ENCODE peak calls at places on chromosomes 5 and 9, in four cellular contexts. M, E, F and Y are unnamed samples.

GRCh38 chr5:140182803-140183367 is 7.9 kb downstream of the CYSTM1 start:
- DNase-seq in M (no peak), E (no peak), F (peak; percentile 44), Y (no peak)

GRCh38 chr5:139271201-139272027 is 22.1 kb upstream of the MATR3 start:
- DNase-seq in M (no peak), E (peak; percentile 74), F (peak; percentile 42), Y (no peak)

GRCh38 chr5:31113101-31113500 is 80.4 kb upstream of the CDH6 start:
- DNase-seq in M (no peak), E (no peak), F (no peak), Y (no peak)

GRCh38 chr9:124040935-124041816 is 29.6 kb downstream of the LHX2 start:
- DNase-seq in M (no peak), E (no peak), F (peak; percentile 84), Y (peak; percentile 17)

GRCh38 chr9:104780796-104781395 is 17.0 kb downstream of the NIPSNAP3B start:
- DNase-seq in M (peak; percentile 16), E (no peak), F (no peak), Y (no peak)

GRCh38 chr5:60494144-60494543 is 205.8 kb downstream of the DEPDC1B start:
- DNase-seq in M (no peak), E (no peak), F (no peak), Y (no peak)

GRCh38 chr5:55691265-55692105 is 20.6 kb downstream of the SLC38A9 start:
- DNase-seq in M (peak; percentile 33), E (peak; percentile 63), F (peak; percentile 18), Y (peak; percentile 60)

GRCh38 chr9:120889606-120890396 is 12.8 kb upstream of the PHF19 start:
- DNase-seq in M (no peak), E (no peak), F (no peak), Y (no peak)

GRCh38 chr5:150801117-150801927 is 22.8 kb downstream of the SMIM3 start:
- DNase-seq in M (peak; percentile 51), E (peak; percentile 62), F (peak; percentile 53), Y (peak; percentile 87)

GRCh38 chr9:20037699-20038098 is 248.9 kb upstream of the SLC24A2 start:
- DNase-seq in M (no peak), E (no peak), F (no peak), Y (no peak)

GRCh38 chr5:96893342-96893741 is 17.0 kb downstream of the ERAP2 start:
- DNase-seq in M (no peak), E (no peak), F (no peak), Y (no peak)

DNA sequence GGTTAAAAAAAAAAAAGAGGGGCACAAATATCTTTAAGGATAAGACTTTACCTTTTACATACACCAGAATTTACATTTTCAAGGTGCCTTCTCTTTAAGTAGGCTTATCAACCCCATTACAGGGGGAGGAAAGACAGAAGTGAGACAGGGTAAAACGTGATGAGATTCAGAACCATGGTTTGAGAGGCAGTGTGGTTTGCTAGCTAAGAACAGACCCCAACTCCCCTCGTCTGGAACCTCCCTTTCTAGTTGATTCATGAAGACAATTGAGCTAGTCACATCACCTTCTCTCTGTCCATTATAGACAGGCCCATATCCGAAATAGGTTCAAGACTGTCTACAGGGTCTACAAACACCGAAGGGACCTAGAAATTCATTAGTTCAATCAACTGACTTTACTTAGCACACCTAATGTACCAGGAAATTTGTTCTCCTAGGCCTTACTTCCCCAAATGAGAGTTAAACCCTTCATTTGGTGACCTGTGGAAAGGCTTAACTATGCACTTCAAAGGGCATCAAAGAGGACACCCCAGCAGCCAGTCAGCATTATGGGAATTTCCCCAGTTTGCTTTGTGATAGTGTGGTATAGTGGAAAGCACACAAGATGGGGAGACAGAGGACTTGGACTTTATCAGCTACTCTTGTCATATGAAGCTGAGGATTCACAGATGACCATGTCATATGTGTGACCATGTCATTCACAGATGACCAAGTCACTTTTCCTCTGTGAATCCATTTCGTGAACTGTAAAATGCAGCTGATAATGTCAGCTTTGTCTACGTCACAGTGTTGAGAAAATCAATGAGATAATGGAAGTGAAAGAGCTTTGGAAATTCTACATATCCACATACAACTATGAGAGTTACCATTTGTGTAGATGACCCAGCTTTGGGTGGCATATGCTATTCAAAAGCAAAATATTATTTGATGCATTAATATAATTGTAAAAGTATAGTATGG is 40.2 kb upstream of the CYFIP2 start:
- DNase-seq in M (no peak), E (no peak), F (no peak), Y (no peak)
- TF ChIP-seq TCF7L2 in M (no peak), E (no peak), F (no peak), Y (no peak)

GRCh38 chr5:163565492-163565891 is 60.1 kb downstream of the MAT2B start:
- DNase-seq in M (no peak), E (no peak), F (no peak), Y (no peak)
- H3K27me3 ChIP-seq in M (peaks cover 40% of the 10 kb centered on the region), E (no peaks in the 10 kb centered on the region), F (peaks cover 8% of the 10 kb centered on the region), Y (peaks cover 33% of the 10 kb centered on the region)

DNA sequence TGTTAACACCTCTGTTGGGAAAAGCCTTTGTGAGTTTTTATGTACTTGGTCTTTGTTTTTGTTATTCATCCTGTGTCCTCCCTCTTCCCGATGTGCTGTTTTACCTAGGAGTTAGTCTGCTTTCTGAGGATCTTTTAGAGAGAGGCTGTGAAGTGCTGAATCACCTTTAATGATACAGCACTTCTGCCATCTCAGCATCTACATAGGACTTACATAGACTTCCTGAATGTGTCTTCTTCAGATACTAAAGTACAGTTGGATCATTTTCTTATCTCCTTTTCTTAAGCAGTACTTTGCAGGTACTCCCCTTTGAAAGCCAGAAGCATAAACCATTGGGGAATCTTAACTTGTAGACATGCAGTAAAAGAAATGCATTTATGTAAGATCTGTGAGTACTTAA is 31.5 kb downstream of the OTULIN start:
- DNase-seq in M (no peak), E (no peak), F (peak; percentile 69), Y (no peak)
- H3K36me3 ChIP-seq in M (peaks cover 10% of the 10 kb centered on the region), E (peaks cover 86% of the 10 kb centered on the region), F (peaks cover 92% of the 10 kb centered on the region), Y (peaks cover 13% of the 10 kb centered on the region)

GRCh38 chr9:72476100-72476499 is 45.3 kb upstream of the TMC1 start:
- DNase-seq in M (no peak), E (no peak), F (no peak), Y (no peak)

GRCh38 chr9:72477862-72478564 is 43.4 kb upstream of the TMC1 start:
- DNase-seq in M (peak; percentile 86), E (peak; percentile 86), F (peak; percentile 43), Y (peak; percentile 58)

GRCh38 chr9:72478993-72479392 is 42.4 kb upstream of the TMC1 start:
- DNase-seq in M (no peak), E (no peak), F (no peak), Y (no peak)

GRCh38 chr9:72474676-72475075 is 46.7 kb upstream of the TMC1 start:
- DNase-seq in M (no peak), E (no peak), F (no peak), Y (no peak)

DNA sequence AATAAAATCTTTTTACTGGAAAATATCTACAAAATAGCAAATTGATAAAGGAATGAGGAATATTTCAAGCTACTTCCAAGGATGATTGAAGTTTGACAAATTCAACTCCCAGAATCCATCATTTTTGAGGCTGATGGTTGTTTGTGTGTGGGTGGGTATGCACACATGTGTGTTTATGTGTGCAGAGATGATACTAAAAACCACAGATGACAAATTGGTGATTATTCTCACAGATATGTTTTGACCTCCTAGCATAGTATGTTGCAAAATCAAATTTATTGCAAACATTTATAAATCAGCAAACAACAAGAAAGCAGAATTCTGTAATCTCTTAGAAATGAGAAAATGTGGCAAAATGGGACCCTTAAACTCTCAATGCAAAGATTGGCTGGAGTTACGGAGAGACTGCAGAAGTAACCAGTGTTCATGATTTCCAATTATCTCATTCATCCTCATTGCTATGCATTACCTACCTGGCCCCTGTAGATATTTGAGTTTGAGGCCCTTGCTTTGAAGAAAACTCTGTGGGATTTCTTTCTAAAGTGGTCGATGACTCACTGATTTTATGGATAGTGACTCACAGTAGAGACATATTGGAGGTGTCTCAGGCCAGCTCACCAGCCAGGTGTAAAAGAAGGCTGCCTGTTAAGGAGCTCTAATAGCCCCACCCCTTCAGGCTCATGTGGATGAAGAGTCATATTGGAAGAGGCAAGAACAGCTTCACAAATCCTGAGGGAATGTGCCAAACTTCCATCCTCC is 44.6 kb upstream of the TMC1 start:
- DNase-seq in M (peak; percentile 98), E (peak; percentile 63), F (peak; percentile 34), Y (peak; percentile 79)
- TF ChIP-seq TCF7L2 in M (peak; percentile 97), E (no peak), F (no peak), Y (peak; percentile 80)

GRCh38 chr5:136199408-136199807 is 6.4 kb upstream of the SMIM32 start:
- DNase-seq in M (no peak), E (no peak), F (no peak), Y (no peak)
- H3K27me3 ChIP-seq in M (no peaks in the 10 kb centered on the region), E (no peaks in the 10 kb centered on the region), F (peaks cover 2% of the 10 kb centered on the region), Y (no peaks in the 10 kb centered on the region)

GRCh38 chr5:456351-457194 is 13.6 kb downstream of the EXOC3 start:
- DNase-seq in M (no peak), E (no peak), F (no peak), Y (no peak)

GRCh38 chr5:453725-454481 is 10.9 kb downstream of the EXOC3 start:
- DNase-seq in M (no peak), E (no peak), F (no peak), Y (no peak)

GRCh38 chr5:452856-453710 is 10.1 kb downstream of the EXOC3 start:
- DNase-seq in M (no peak), E (no peak), F (no peak), Y (no peak)

GRCh38 chr5:455806-456205 is 12.8 kb downstream of the EXOC3 start:
- DNase-seq in M (no peak), E (no peak), F (no peak), Y (no peak)

DNA sequence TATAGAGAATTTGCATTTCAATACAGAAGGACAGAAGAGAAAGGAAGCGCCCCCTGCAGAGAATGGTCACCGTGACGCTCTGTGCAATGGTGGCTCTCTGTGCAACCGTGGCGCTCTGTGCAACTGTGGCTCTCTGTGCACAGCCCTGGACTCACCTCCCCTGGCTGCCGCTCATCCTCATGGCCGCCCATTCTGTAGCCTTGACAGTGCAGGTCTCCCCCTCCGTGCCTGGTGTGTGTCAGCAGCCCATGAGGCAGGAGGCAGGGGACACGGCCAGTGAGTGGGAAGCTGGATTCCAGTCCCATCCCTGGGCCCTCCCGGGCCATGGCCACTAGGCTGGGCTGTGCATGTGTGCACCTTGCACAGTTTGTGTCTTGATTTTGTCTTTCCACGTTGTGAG is 12.0 kb downstream of the EXOC3 start:
- DNase-seq in M (no peak), E (no peak), F (no peak), Y (no peak)
- H3K36me3 ChIP-seq in M (peaks cover 19% of the 10 kb centered on the region), E (peaks cover 81% of the 10 kb centered on the region), F (peaks cover 89% of the 10 kb centered on the region), Y (peaks cover 25% of the 10 kb centered on the region)